ENCODE peak calls at places on chromosomes 1 and 21, in eight cellular contexts. R is Calu3; Q is glutamatergic neuron; F is CD4-positive, alpha-beta T cell; U is RWPE1; X is astrocyte of the spinal cord; M is stomach; K is GM20000. D is an unnamed sample.

GRCh38 chr1:25809283-25809926 is 9.4 kb downstream of the SELENON start:
- DNase-seq in R (no peak), Q (no peak), F (no peak), U (no peak), X (no peak), M (peak), K (no peak), D (no peak)

GRCh38 chr1:182527680-182528079 is 61.4 kb downstream of the RNASEL start:
- DNase-seq in R (no peak), Q (no peak), F (no peak), U (no peak), X (no peak), M (no peak), K (no peak), D (no peak)

GRCh38 chr1:36534711-36535412 is 52.1 kb upstream of the CSF3R start:
- DNase-seq in R (no peak), Q (no peak), F (no peak), U (no peak), X (no peak), M (no peak), K (no peak), D (no peak)

GRCh38 chr1:174912243-174912642 is 87.5 kb upstream of the CACYBP start:
- DNase-seq in R (no peak), Q (no peak), F (no peak), U (no peak), X (no peak), M (no peak), K (no peak), D (no peak)

GRCh38 chr1:245742891-245743290 is 588.1 kb downstream of the KIF26B start:
- DNase-seq in R (no peak), Q (peak), F (no peak), U (no peak), X (peak), M (no peak), K (no peak), D (no peak)

GRCh38 chr21:43191521-43191920 is 22.7 kb downstream of the CRYAA start:
- DNase-seq in R (no peak), Q (no peak), F (no peak), U (no peak), X (no peak), M (no peak), K (no peak), D (no peak)

GRCh38 chr1:153929981-153930948 is 7.5 kb upstream of the GATAD2B start:
- DNase-seq in R (no peak), Q (no peak), F (no peak), U (no peak), X (no peak), M (no peak), K (no peak), D (no peak)

GRCh38 chr1:147647796-147648633 is 22.3 kb downstream of the ACP6 start:
- DNase-seq in R (no peak), Q (no peak), F (no peak), U (no peak), X (no peak), M (no peak), K (no peak), D (no peak)

GRCh38 chr1:244352156-244352830 is 99.4 kb downstream of the ADSS2 start:
- DNase-seq in R (no peak), Q (no peak), F (no peak), U (no peak), X (no peak), M (peak), K (no peak), D (no peak)

DNA sequence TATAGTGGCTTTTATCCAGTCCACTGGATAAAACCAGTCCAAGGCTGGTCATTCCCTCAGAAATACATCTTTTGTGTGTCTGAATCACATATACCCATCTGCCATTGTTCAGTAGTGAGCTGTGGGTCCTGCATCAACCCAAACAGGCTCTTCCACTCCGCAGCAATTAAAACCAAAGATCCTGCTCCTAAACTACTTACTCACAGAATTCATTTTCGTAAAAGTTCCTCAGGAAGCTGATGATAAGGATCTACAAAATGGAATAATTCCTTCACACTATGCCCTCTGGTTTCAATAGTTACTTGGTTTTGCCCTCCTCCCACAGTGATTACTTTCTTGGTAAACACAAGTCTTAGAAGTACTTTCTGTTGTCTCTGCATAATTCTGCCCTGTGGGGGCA is 5.1 kb upstream of the MFSD2A start:
- DNase-seq in R (no peak), Q (no peak), F (no peak), U (no peak), X (no peak), M (no peak), K (no peak), D (no peak)
- TF ChIP-seq CTCF in R (no peak), Q (no peak), F (no peak), U (no peak), X (no peak), M (no peak), K (no peak), D (no peak)

GRCh38 chr1:222931018-222931417 is 116.2 kb downstream of the DISP1 start:
- DNase-seq in R (no peak), Q (no peak), F (no peak), U (no peak), X (peak), M (no peak), K (no peak), D (no peak)

GRCh38 chr1:222924140-222924706 is 109.4 kb downstream of the DISP1 start:
- DNase-seq in R (no peak), Q (no peak), F (no peak), U (no peak), X (no peak), M (no peak), K (no peak), D (no peak)

GRCh38 chr1:222930097-222930496 is 115.3 kb downstream of the DISP1 start:
- DNase-seq in R (no peak), Q (no peak), F (no peak), U (no peak), X (no peak), M (no peak), K (no peak), D (no peak)

GRCh38 chr1:222926566-222926965 is 111.7 kb downstream of the DISP1 start:
- DNase-seq in R (no peak), Q (no peak), F (no peak), U (no peak), X (peak), M (no peak), K (no peak), D (no peak)

DNA sequence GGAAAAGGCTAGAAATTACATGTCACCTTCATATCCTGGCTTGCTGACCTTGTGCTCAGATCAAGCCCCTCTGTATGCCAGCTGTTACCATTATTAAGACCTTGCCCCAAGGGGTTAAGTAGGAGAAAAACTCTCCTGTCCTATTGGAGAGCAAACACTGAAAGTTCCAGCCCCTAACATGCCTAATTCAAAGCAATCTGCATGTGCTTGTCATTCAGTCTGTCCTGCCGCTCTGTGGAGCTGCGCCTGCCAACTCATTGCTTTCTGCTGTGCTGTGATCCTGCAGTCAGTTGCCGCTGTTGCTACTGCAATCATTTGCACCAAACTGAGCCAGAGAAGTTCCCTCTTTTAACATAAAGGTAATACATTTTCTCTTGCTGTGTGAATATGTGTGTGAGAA is 113.4 kb downstream of the DISP1 start:
- DNase-seq in R (no peak), Q (peak), F (no peak), U (no peak), X (peak), M (peak), K (no peak), D (no peak)
- TF ChIP-seq CTCF in R (no peak), Q (no peak), F (no peak), U (no peak), X (no peak), M (no peak), K (no peak), D (no peak)

GRCh38 chr1:172732427-172732826 is 73.5 kb downstream of the FASLG start:
- DNase-seq in R (no peak), Q (no peak), F (no peak), U (no peak), X (no peak), M (no peak), K (no peak), D (no peak)

GRCh38 chr1:172724746-172725613 is 66.1 kb downstream of the FASLG start:
- DNase-seq in R (no peak), Q (no peak), F (no peak), U (no peak), X (no peak), M (no peak), K (peak), D (peak)

GRCh38 chr1:172726740-172727139 is 67.8 kb downstream of the FASLG start:
- DNase-seq in R (no peak), Q (no peak), F (no peak), U (no peak), X (no peak), M (no peak), K (no peak), D (no peak)

GRCh38 chr1:172727275-172727674 is 68.4 kb downstream of the FASLG start:
- DNase-seq in R (no peak), Q (no peak), F (no peak), U (no peak), X (no peak), M (no peak), K (no peak), D (no peak)

GRCh38 chr1:172727956-172728603 is 69.2 kb downstream of the FASLG start:
- DNase-seq in R (peak), Q (no peak), F (no peak), U (no peak), X (peak), M (no peak), K (no peak), D (no peak)
- TF ChIP-seq CTCF in R (peak), Q (peak), F (peak), U (no peak), X (peak), M (peak), K (peak), D (peak)

GRCh38 chr1:38817267-38817957 is 42.2 kb downstream of the RRAGC start:
- DNase-seq in R (no peak), Q (no peak), F (no peak), U (no peak), X (no peak), M (no peak), K (no peak), D (no peak)

GRCh38 chr1:38817958-38818705 is 41.4 kb downstream of the RRAGC start:
- DNase-seq in R (peak), Q (peak), F (peak), U (peak), X (no peak), M (peak), K (peak), D (peak)

GRCh38 chr1:38814444-38814983 is 45.1 kb downstream of the RRAGC start:
- DNase-seq in R (no peak), Q (no peak), F (no peak), U (no peak), X (no peak), M (no peak), K (no peak), D (no peak)

GRCh38 chr1:38814984-38815464 is 44.5 kb downstream of the RRAGC start:
- DNase-seq in R (no peak), Q (no peak), F (no peak), U (no peak), X (no peak), M (no peak), K (peak), D (no peak)

GRCh38 chr1:38815903-38816627 is 43.5 kb downstream of the RRAGC start:
- DNase-seq in R (no peak), Q (no peak), F (no peak), U (no peak), X (no peak), M (no peak), K (peak), D (peak)
- TF ChIP-seq CTCF in R (no peak), Q (no peak), F (no peak), U (no peak), X (no peak), M (no peak), K (peak), D (no peak)

GRCh38 chr1:50604580-50604979 is 181.3 kb upstream of the DMRTA2 start:
- DNase-seq in R (no peak), Q (no peak), F (no peak), U (no peak), X (no peak), M (no peak), K (no peak), D (no peak)
- TF ChIP-seq CTCF in R (no peak), Q (no peak), F (no peak), U (no peak), X (peak), M (no peak), K (no peak), D (peak)

GRCh38 chr21:31566061-31566460 is 93.4 kb upstream of the SOD1 start:
- DNase-seq in R (no peak), Q (no peak), F (no peak), U (no peak), X (no peak), M (no peak), K (no peak), D (no peak)
- TF ChIP-seq CTCF in R (no peak), Q (no peak), F (no peak), U (no peak), X (peak), M (no peak), K (no peak), D (peak)

DNA sequence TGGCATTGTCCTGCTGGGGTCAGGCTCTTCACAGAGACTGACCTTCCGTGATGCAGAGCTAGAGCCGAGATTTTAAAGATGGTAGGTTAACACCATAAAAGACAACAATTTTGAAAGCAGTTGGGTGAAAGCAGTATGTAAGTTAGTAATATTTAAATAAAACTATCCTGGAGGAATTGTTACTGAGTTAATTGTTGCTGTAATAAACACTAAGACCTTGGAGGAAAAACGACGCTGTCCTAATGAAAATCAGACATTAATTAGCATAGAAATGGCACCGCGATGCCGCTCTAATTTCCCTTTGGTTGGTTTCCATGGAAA is 662 bp upstream of the ANP32E start:
- DNase-seq in R (no peak), Q (no peak), F (no peak), U (no peak), X (no peak), M (no peak), K (no peak), D (no peak)
- TF ChIP-seq CTCF in R (no peak), Q (no peak), F (no peak), U (peak), X (no peak), M (no peak), K (no peak), D (no peak)

GRCh38 chr1:233791372-233791703 is 113.1 kb upstream of the SLC35F3 start:
- DNase-seq in R (no peak), Q (no peak), F (no peak), U (no peak), X (no peak), M (no peak), K (no peak), D (no peak)
- TF ChIP-seq CTCF in R (no peak), Q (peak), F (no peak), U (peak), X (no peak), M (no peak), K (no peak), D (no peak)

D was measured in GM13977.